ENCODE peak calls at places on chromosomes 12 and 14, in four cellular contexts. F is NCI-H1092 treated with DMSO at 0.1 percent for 48 hours, Z is choroid plexus epithelial cell, H is left ventricle myocardium inferior. N is an unnamed sample.

GRCh38 chr12:121295746-121296617 is 527 bp downstream of the CAMKK2 start:
- DNase-seq in F (peak), Z (peak), H (peak), N (peak)

GRCh38 chr12:6770094-6770493 is 2.2 kb upstream of the LAG3 start:
- DNase-seq in F (no peak), Z (no peak), H (no peak), N (no peak)

GRCh38 chr12:51846911-51847829 is 1.3 kb downstream of the FIGNL2 start:
- DNase-seq in F (no peak), Z (no peak), H (peak), N (no peak)

GRCh38 chr14:100686858-100687257 is 39.8 kb upstream of the DLK1 start:
- DNase-seq in F (no peak), Z (no peak), H (no peak), N (no peak)

GRCh38 chr14:106489112-106489881 is 962.9 kb downstream of the TMEM121 start:
- DNase-seq in F (no peak), Z (no peak), H (no peak), N (no peak)

GRCh38 chr14:68649461-68650189 is 143.2 kb downstream of the ZFP36L1 start:
- DNase-seq in F (no peak), Z (no peak), H (no peak), N (no peak)

GRCh38 chr12:92912052-92912451 is 17.0 kb downstream of the EEA1 start:
- DNase-seq in F (no peak), Z (no peak), H (no peak), N (peak)

GRCh38 chr12:53657041-53657440 is 18.8 kb downstream of the ATP5MC2 start:
- DNase-seq in F (no peak), Z (no peak), H (no peak), N (no peak)

GRCh38 chr14:76168531-76168930 is 16.8 kb downstream of the GPATCH2L start:
- DNase-seq in F (no peak), Z (no peak), H (no peak), N (no peak)

GRCh38 chr14:55441286-55441685 is 870 bp upstream of the TBPL2 start:
- DNase-seq in F (no peak), Z (no peak), H (no peak), N (no peak)

GRCh38 chr14:69615471-69616407 is 4.3 kb downstream of the SUSD6 start:
- DNase-seq in F (peak), Z (peak), H (no peak), N (peak)

GRCh38 chr14:79663453-79663852 is 547.9 kb downstream of the DIO2 start:
- DNase-seq in F (no peak), Z (no peak), H (no peak), N (no peak)

GRCh38 chr12:94427520-94428381 is 31.9 kb downstream of the CEP83 start:
- DNase-seq in F (peak), Z (peak), H (peak), N (peak)

GRCh38 chr12:106903241-106903950 is 52.3 kb upstream of the TMEM263 start:
- DNase-seq in F (no peak), Z (peak), H (peak), N (peak)

GRCh38 chr14:99679543-99679942 is 4.6 kb upstream of the CYP46A1 start:
- DNase-seq in F (no peak), Z (no peak), H (no peak), N (no peak)

GRCh38 chr12:18153826-18154225 is 63.8 kb upstream of the RERGL start:
- DNase-seq in F (no peak), Z (no peak), H (no peak), N (no peak)

GRCh38 chr12:16346931-16347330 is 514 bp upstream of the MGST1 start:
- DNase-seq in F (no peak), Z (no peak), H (no peak), N (no peak)

GRCh38 chr14:95204705-95205104 is 47.4 kb upstream of the DICER1 start:
- DNase-seq in F (peak), Z (no peak), H (no peak), N (no peak)

GRCh38 chr14:75769047-75769685 is 108.1 kb downstream of the TTLL5 start:
- DNase-seq in F (no peak), Z (no peak), H (no peak), N (no peak)